ENCODE peak calls at places on chromosomes 1 and 21, in six cellular contexts. H is SK-N-SH, S is K562, V is GM12878, W is HepG2, K is H1. B is an unnamed sample.

GRCh38 chr1:15937706-15938168 is 38.2 kb downstream of the ZBTB17 start:
- DNase-seq in H (no peak), S (no peak), V (no peak), W (no peak), K (no peak), B (no peak)

GRCh38 chr1:173295995-173296394 is 88.9 kb upstream of the TNFSF4 start:
- DNase-seq in H (no peak), S (no peak), V (no peak), W (no peak), K (no peak), B (no peak)

GRCh38 chr1:226308166-226308722 is 720 bp downstream of the LIN9 start:
- DNase-seq in H (no peak), S (no peak), V (no peak), W (no peak), K (no peak), B (peak; percentile 32)

GRCh38 chr21:33480481-33481103 is 818 bp upstream of the TMEM50B start:
- DNase-seq in H (no peak), S (no peak), V (no peak), W (no peak), K (no peak), B (no peak)

GRCh38 chr1:7810395-7810794 is 26.3 kb downstream of the PER3 start:
- DNase-seq in H (no peak), S (peak; percentile 54), V (no peak), W (no peak), K (no peak), B (no peak)

GRCh38 chr1:114345930-114346479 is 165.0 kb downstream of the TRIM33 start:
- DNase-seq in H (peak; percentile 64), S (peak; percentile 45), V (no peak), W (no peak), K (no peak), B (no peak)

GRCh38 chr21:27269646-27270045 is 302.8 kb upstream of the ADAMTS5 start:
- DNase-seq in H (no peak), S (no peak), V (no peak), W (no peak), K (no peak), B (peak; percentile 51)

GRCh38 chr1:44327679-44328491 is 27.2 kb downstream of the ERI3 start:
- DNase-seq in H (peak; percentile 71), S (peak; percentile 27), V (no peak), W (peak; percentile 86), K (peak; percentile 25), B (no peak)

GRCh38 chr1:103160281-103160680 is 52.0 kb upstream of the COL11A1 start:
- DNase-seq in H (no peak), S (no peak), V (no peak), W (no peak), K (no peak), B (peak; percentile 24)

GRCh38 chr1:21257431-21258135 is 32.7 kb downstream of the ECE1 start:
- DNase-seq in H (no peak), S (no peak), V (no peak), W (no peak), K (no peak), B (no peak)

GRCh38 chr1:155038602-155039307 is 5.1 kb downstream of the DCST1 start:
- DNase-seq in H (no peak), S (no peak), V (no peak), W (no peak), K (no peak), B (no peak)

GRCh38 chr1:177964336-177964735 is 5.5 kb downstream of the SEC16B start:
- DNase-seq in H (no peak), S (no peak), V (no peak), W (no peak), K (no peak), B (no peak)

GRCh38 chr1:236204656-236205055 is 62.3 kb downstream of the GPR137B start:
- DNase-seq in H (no peak), S (no peak), V (no peak), W (no peak), K (no peak), B (no peak)

GRCh38 chr1:71193153-71193552 is 112.3 kb upstream of the ZRANB2 start:
- DNase-seq in H (no peak), S (no peak), V (no peak), W (no peak), K (no peak), B (no peak)

GRCh38 chr1:71200503-71200902 is 119.7 kb upstream of the ZRANB2 start:
- DNase-seq in H (no peak), S (no peak), V (no peak), W (no peak), K (no peak), B (no peak)

GRCh38 chr1:71191520-71191919 is 110.7 kb upstream of the ZRANB2 start:
- DNase-seq in H (no peak), S (no peak), V (no peak), W (no peak), K (no peak), B (no peak)

GRCh38 chr1:71190843-71191242 is 110.0 kb upstream of the ZRANB2 start:
- DNase-seq in H (no peak), S (no peak), V (no peak), W (no peak), K (no peak), B (no peak)

DNA sequence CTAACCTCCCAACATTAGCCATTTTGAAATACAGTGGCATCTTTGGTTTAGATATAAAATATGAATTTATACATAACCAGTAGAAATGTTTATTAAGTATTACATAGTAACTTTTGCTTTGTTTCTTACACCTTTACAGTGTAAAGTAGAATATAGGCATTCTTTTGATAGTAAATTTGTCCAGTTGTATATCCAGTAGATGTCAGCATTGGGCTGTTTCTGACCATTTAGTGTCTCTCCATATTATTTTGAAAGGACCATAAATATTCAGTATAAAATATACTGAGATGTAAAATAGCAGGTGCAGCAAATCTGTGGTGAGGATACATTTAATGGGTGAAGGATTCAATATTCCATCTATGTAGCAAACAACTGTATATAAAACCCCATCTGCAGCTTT is 115.8 kb upstream of the ZRANB2 start:
- DNase-seq in H (peak; percentile 22), S (no peak), V (no peak), W (no peak), K (no peak), B (no peak)
- TF ChIP-seq CTCF in H (peak; percentile 59), S (no peak), V (no peak), W (no peak), K (peak; percentile 4), B (no peak)

GRCh38 chr1:107691542-107691941 is 273.4 kb downstream of the VAV3 start:
- DNase-seq in H (no peak), S (no peak), V (no peak), W (no peak), K (no peak), B (no peak)
- TF ChIP-seq GABPA in H (no peak), S (no peak), V (no peak), W (no peak), K (no peak), B (no peak)

GRCh38 chr1:150549496-150550221 is 451 bp downstream of the ADAMTSL4 start:
- DNase-seq in H (no peak), S (no peak), V (no peak), W (no peak), K (no peak), B (no peak)
- TF ChIP-seq CTCF in H (no peak), S (no peak), V (no peak), W (peak; percentile 49), K (peak; percentile 0), B (no peak)

GRCh38 chr1:162305969-162306368 is 70.7 kb downstream of the SPATA46 start:
- DNase-seq in H (no peak), S (no peak), V (no peak), W (peak; percentile 12), K (no peak), B (no peak)
- TF ChIP-seq GABPA in H (no peak), S (no peak), V (no peak), W (no peak), K (no peak), B (no peak)

GRCh38 chr1:32886012-32886827 is at the start of gene HPCA:
- DNase-seq in H (peak; percentile 76), S (peak; percentile 96), V (no peak), W (peak; percentile 39), K (no peak), B (no peak)
- TF ChIP-seq CTCF in H (peak; percentile 75), S (peak; percentile 85), V (peak; percentile 16), W (peak; percentile 81), K (peak; percentile 89), B (peak; percentile 44)

DNA sequence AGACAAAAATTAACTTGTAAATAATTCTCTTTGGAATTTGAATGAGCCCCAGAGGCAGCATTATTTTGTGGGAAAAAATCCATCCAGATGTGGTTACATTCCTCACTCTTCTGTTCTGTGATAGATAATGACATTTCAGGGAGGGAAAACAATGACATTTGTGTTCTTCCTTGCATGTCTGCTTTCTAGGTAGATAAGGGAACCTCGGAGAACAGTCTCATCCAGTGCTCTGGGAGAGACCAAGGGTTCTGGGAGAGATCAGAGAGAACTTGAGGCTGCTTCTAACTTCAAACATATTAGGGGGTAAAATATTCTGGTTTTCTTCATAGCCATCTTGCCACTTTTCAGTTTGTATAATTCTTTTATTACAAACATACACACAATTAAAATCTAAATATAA is 269.2 kb downstream of the NEGR1 start:
- DNase-seq in H (no peak), S (no peak), V (no peak), W (no peak), K (no peak), B (no peak)
- TF ChIP-seq GABPA in H (no peak), S (no peak), V (no peak), W (no peak), K (no peak), B (no peak)